ENCODE peak calls at places on chromosomes 6 and 20, in four cellular contexts. F is upper lobe of right lung, D is stomach, K is cardiac muscle cell. Y is an unnamed sample. For H3K27me3, the result is how much of the 10 kb centered on the place peaks cover.

GRCh38 chr6:1554881-1555569 is 54.7 kb upstream of the FOXC1 start:
- DNase-seq in F (peak), D (peak), K (peak), Y (no peak)

GRCh38 chr20:17786221-17786718 is 86.5 kb downstream of the BANF2 start:
- DNase-seq in F (no peak), D (no peak), K (peak), Y (no peak)

GRCh38 chr6:143167224-143167623 is 106.5 kb downstream of the AIG1 start:
- DNase-seq in F (no peak), D (no peak), K (no peak), Y (peak)

GRCh38 chr20:59955131-59955796 is 3.0 kb upstream of the CDH26 start:
- DNase-seq in F (no peak), D (no peak), K (no peak), Y (no peak)

GRCh38 chr6:79469381-79470246 is 67.6 kb downstream of the LCA5 start:
- DNase-seq in F (no peak), D (no peak), K (peak), Y (no peak)

GRCh38 chr6:115001726-115002436 is 659.1 kb upstream of the HS3ST5 start:
- DNase-seq in F (no peak), D (no peak), K (no peak), Y (peak)

GRCh38 chr6:27547157-27548075 is 74.5 kb upstream of the ZNF184 start:
- DNase-seq in F (no peak), D (no peak), K (peak), Y (peak)

GRCh38 chr6:125377621-125378020 is 75.9 kb upstream of the HDDC2 start:
- DNase-seq in F (no peak), D (no peak), K (peak), Y (no peak)

GRCh38 chr6:73610444-73611275 is 43.1 kb downstream of the SLC17A5 start:
- DNase-seq in F (no peak), D (no peak), K (peak), Y (peak)

GRCh38 chr20:31670371-31671228 is 32.9 kb downstream of the COX4I2 start:
- DNase-seq in F (peak), D (peak), K (no peak), Y (no peak)

GRCh38 chr6:117605169-117605826 is 3.0 kb upstream of the GOPC start:
- DNase-seq in F (no peak), D (peak), K (peak), Y (peak)

GRCh38 chr6:107122748-107123147 is 7.4 kb upstream of the BEND3 start:
- DNase-seq in F (no peak), D (no peak), K (no peak), Y (no peak)

GRCh38 chr6:56143796-56144195 is 103.6 kb downstream of the COL21A1 start:
- DNase-seq in F (no peak), D (no peak), K (no peak), Y (peak)

GRCh38 chr20:41483553-41483930 is 116.9 kb upstream of the EMILIN3 start:
- DNase-seq in F (no peak), D (no peak), K (no peak), Y (no peak)

GRCh38 chr20:58889334-58890072 is 37.0 kb downstream of the GNAS start:
- DNase-seq in F (no peak), D (no peak), K (no peak), Y (no peak)

GRCh38 chr20:26216025-26216424 is 519.4 kb upstream of the ZNF337 start:
- DNase-seq in F (no peak), D (no peak), K (no peak), Y (peak)

GRCh38 chr6:50791900-50792508 is 26.7 kb upstream of the TFAP2B start:
- DNase-seq in F (no peak), D (no peak), K (peak), Y (peak)
- TF ChIP-seq CTCF in F (peak), D (peak), K (peak), Y (peak)

DNA sequence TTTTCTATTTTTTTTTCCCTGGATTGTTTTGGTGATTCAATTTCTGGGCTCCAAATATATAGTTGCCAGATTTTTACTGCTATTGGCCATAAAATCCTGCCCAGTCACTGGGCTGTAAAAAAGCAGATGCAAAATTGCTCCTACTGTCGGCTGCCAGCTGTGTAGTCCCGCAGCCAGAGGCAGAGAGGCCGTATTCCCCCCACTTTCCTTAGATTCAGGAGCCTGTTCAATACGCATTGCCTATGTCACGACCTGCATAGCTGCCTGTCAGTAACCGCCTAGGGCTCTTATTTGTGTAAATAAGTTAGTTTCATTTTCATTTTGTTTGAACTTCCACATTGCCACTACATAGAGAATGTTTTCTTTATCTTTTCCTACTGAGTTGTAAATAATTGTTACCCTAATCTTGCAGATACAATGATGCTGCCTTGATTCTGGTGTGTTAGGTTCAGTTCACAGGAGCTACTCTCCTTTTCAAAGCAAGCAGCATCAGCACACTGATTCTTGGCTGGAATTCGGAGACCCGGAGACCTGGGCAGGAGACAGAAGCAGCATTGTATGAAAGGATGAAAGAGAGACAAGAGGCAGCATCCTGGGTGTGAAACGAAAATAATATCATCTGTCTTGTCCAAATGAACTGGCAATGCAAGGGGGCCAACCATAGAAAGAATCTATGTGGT is 46.0 kb upstream of the UST start:
- DNase-seq in F (no peak), D (no peak), K (peak), Y (peak)
- H3K4me3 ChIP-seq in F (peak), D (peak), K (no peak), Y (peak)

DNA sequence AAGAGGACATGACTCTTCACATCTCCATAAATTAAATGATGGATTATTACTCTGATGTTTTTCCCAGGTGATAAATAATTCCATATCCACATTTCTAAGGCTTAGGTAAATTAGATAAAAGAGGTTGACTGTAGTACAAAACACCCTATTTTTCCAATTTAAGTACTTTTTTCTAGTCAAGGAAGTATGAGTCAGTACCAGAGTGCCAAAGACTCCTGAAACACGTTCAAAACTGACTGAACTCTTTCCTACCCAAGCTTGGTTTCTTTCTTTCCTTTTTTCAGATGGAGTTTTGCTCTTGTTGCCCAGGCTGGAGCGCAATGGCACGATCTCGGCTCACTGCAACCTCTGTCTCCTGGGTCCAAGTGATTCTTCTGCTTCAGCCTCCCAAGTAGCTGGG is 85.0 kb downstream of the DOK5 start:
- DNase-seq in F (no peak), D (no peak), K (peak), Y (no peak)
- H3K27me3 ChIP-seq in F (under half), D (under half), K (under half), Y (under half)

DNA sequence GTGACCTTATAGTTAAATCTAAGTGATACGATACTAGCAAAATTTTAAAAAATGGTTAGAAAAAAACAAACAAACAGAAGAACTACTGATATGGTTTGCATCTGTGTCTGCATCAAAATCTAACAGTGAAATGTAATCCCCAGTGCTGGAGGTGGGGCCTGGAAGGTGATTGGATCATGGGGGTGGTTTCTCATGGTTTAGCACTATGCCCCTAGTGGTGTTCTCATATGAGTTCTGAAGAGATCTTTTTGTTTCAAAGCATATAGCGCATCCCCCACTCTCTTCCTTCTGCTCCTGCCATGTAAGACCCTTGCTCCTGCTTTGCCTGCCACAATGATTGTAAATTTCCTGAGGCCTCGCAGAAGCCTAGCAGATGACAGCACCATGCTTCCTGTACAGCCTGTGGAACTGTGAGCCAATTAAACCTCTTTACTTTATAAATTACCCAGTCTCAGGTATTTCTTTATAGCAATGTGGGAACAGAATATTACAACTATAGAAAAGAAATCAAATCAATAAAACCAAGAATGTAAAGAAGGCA is 5.4 kb downstream of the FBXL4 start:
- DNase-seq in F (no peak), D (no peak), K (no peak), Y (no peak)
- TF ChIP-seq CTCF in F (no peak), D (no peak), K (no peak), Y (no peak)

GRCh38 chr20:57434390-57434700 is 43.1 kb downstream of the RBM38 start:
- DNase-seq in F (no peak), D (no peak), K (no peak), Y (no peak)

GRCh38 chr20:57433658-57434389 is 42.6 kb downstream of the RBM38 start:
- DNase-seq in F (no peak), D (no peak), K (no peak), Y (no peak)

GRCh38 chr20:57431539-57431835 is 40.3 kb downstream of the RBM38 start:
- DNase-seq in F (no peak), D (no peak), K (no peak), Y (no peak)

GRCh38 chr20:57432480-57432873 is 41.3 kb downstream of the RBM38 start:
- DNase-seq in F (no peak), D (no peak), K (no peak), Y (no peak)

GRCh38 chr20:57432874-57433491 is 41.8 kb downstream of the RBM38 start:
- DNase-seq in F (peak), D (peak), K (peak), Y (peak)
- H3K4me3 ChIP-seq in F (no peak), D (no peak), K (no peak), Y (no peak)

DNA sequence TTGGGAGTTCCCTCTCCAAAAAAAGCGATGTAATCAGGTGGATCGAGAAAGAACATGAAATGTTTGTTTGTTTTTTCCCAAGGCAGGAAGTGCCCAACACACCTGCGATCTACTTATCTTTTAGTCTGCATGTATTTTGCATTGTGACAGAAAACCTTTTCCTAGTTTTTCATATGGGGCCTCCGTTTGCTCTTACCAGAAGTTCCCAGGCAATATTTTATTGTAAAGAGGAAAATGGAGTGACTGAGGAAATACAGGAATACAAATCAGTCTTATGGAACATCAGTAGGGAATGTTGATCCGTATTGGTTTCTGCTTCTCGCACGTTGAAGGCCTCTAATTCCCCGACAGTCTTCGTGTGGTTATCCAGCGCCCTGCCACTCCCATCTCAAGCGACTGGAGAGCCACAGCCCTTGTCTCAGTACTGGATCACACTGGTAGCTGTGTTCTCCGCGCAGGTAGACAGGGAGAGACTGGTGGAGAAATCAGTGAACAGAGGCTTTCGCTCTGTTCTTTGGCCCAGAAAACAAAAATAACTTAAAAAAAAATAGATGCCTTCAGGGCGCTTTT is 107.4 kb downstream of the TRIM27 start:
- DNase-seq in F (no peak), D (no peak), K (no peak), Y (no peak)
- H3K27me3 ChIP-seq in F (half or more), D (under half), K (half or more), Y (under half)

GRCh38 chr6:71387179-71387578 is 98.6 kb downstream of the OGFRL1 start:
- DNase-seq in F (no peak), D (no peak), K (peak), Y (no peak)

GRCh38 chr6:71386215-71386614 is 97.6 kb downstream of the OGFRL1 start:
- DNase-seq in F (no peak), D (no peak), K (no peak), Y (peak)

GRCh38 chr6:71383891-71384489 is 95.4 kb downstream of the OGFRL1 start:
- DNase-seq in F (no peak), D (no peak), K (peak), Y (peak)

GRCh38 chr6:71385111-71385822 is 96.7 kb downstream of the OGFRL1 start:
- DNase-seq in F (no peak), D (no peak), K (no peak), Y (no peak)

GRCh38 chr6:71383476-71383875 is 94.9 kb downstream of the OGFRL1 start:
- DNase-seq in F (no peak), D (no peak), K (no peak), Y (no peak)
- TF ChIP-seq CTCF in F (no peak), D (no peak), K (no peak), Y (peak)

DNA sequence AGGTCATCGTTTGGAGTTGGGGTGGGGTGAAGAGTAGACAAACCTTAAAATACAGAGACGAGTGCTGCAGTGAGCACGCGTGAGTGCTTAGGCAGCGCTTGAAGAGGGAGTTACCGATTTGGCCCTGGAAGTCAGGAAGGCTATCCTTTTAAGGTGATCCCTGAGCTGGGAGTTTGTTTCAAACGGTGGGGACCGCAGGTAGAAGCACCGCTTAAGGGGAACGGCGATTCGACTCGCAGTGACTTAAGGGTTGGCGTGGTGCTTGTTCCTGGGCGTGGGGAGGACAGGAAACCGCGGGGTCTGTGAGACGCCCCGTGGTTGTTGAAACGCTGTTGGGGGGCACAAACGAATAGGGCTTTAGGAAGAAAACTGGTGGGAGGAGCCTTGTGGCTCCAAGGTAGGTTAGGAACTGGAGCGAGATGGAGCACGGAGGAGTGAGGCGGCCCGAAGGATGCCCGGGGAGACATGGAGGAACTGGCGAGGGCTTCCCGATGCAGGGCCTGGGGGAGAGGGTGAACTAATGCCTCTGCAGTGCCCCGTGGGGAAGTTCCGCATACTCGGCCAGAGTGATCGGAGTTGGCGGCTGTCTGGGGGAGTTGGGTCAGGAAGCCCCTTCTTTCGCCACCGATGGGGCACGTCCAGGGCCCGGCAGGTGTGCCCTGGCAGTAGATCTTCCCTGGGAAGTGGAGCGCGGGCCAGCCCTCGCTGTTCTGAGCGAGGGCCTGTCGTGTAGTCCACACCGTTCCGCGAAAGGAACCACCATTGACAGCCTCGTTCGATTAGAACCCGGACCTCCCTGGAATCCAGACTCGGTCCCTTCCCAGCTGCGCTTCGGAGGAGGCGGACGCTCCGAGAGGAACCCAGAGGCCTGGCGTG is 1.3 kb upstream of the CDYL start:
- DNase-seq in F (no peak), D (no peak), K (peak), Y (peak)
- H3K4me3 ChIP-seq in F (peak), D (peak), K (peak), Y (peak)

GRCh38 chr6:7540595-7540994 is 876 bp upstream of the DSP start:
- DNase-seq in F (no peak), D (peak), K (no peak), Y (peak)
- H3K27me3 ChIP-seq in F (half or more), D (under half), K (under half), Y (under half)